ENCODE peak calls at places on chromosomes 11 and 22, in seven cellular contexts. One of them, this sample, is unnamed.

GRCh38 chr11:16881766-16882165 is 132.4 kb downstream of the PLEKHA7 start:
- DNase-seq in right atrium auricular region: no peak
- DNase-seq in body of pancreas: no peak
- DNase-seq in NCI-H774: no peak
- DNase-seq in mesenchymal stem cell: no peak
- DNase-seq in AG09309: no peak
- DNase-seq in GM04504: no peak
- DNase-seq in this sample: no peak

GRCh38 chr22:46906326-46907045 is 144.0 kb downstream of the TBC1D22A start:
- DNase-seq in right atrium auricular region: no peak
- DNase-seq in body of pancreas: no peak
- DNase-seq in NCI-H774: no peak
- DNase-seq in mesenchymal stem cell: no peak
- DNase-seq in AG09309: no peak
- DNase-seq in GM04504: no peak
- DNase-seq in this sample: no peak

GRCh38 chr11:78476066-78476465 is 58.4 kb upstream of the GAB2 start:
- DNase-seq in right atrium auricular region: no peak
- DNase-seq in body of pancreas: no peak
- DNase-seq in NCI-H774: no peak
- DNase-seq in mesenchymal stem cell: no peak
- DNase-seq in AG09309: no peak
- DNase-seq in GM04504: no peak
- DNase-seq in this sample: no peak

GRCh38 chr11:115180272-115180671 is 323.9 kb downstream of the CADM1 start:
- DNase-seq in right atrium auricular region: no peak
- DNase-seq in body of pancreas: no peak
- DNase-seq in NCI-H774: no peak
- DNase-seq in mesenchymal stem cell: no peak
- DNase-seq in AG09309: no peak
- DNase-seq in GM04504: no peak
- DNase-seq in this sample: no peak

GRCh38 chr11:75275581-75275980 is 35.0 kb downstream of the TPBGL start:
- DNase-seq in right atrium auricular region: no peak
- DNase-seq in body of pancreas: no peak
- DNase-seq in NCI-H774: no peak
- DNase-seq in mesenchymal stem cell: peak; percentile 38
- DNase-seq in AG09309: no peak
- DNase-seq in GM04504: no peak
- DNase-seq in this sample: peak; percentile 87

GRCh38 chr11:132202621-132203020 is 832.2 kb downstream of the NTM start:
- DNase-seq in right atrium auricular region: no peak
- DNase-seq in body of pancreas: no peak
- DNase-seq in NCI-H774: no peak
- DNase-seq in mesenchymal stem cell: no peak
- DNase-seq in AG09309: peak; percentile 37
- DNase-seq in GM04504: peak; percentile 17
- DNase-seq in this sample: no peak

GRCh38 chr11:64855596-64856304 is 11.3 kb upstream of the CDC42BPG start:
- DNase-seq in right atrium auricular region: no peak
- DNase-seq in body of pancreas: no peak
- DNase-seq in NCI-H774: no peak
- DNase-seq in mesenchymal stem cell: peak; percentile 83
- DNase-seq in AG09309: no peak
- DNase-seq in GM04504: no peak
- DNase-seq in this sample: no peak

GRCh38 chr22:46061431-46062231 is 84.7 kb upstream of the WNT7B start:
- DNase-seq in right atrium auricular region: no peak
- DNase-seq in body of pancreas: peak; percentile 16
- DNase-seq in NCI-H774: no peak
- DNase-seq in mesenchymal stem cell: no peak
- DNase-seq in AG09309: no peak
- DNase-seq in GM04504: peak; percentile 8
- DNase-seq in this sample: peak; percentile 77

GRCh38 chr22:19689408-19689807 is 24.9 kb upstream of the SEPTIN5 start:
- DNase-seq in right atrium auricular region: no peak
- DNase-seq in body of pancreas: no peak
- DNase-seq in NCI-H774: no peak
- DNase-seq in mesenchymal stem cell: no peak
- DNase-seq in AG09309: no peak
- DNase-seq in GM04504: no peak
- DNase-seq in this sample: peak; percentile 64

GRCh38 chr11:127825185-127825584 is 762.2 kb downstream of the ETS1 start:
- DNase-seq in right atrium auricular region: no peak
- DNase-seq in body of pancreas: no peak
- DNase-seq in NCI-H774: no peak
- DNase-seq in mesenchymal stem cell: no peak
- DNase-seq in AG09309: no peak
- DNase-seq in GM04504: no peak
- DNase-seq in this sample: no peak

GRCh38 chr11:43947003-43947500 is 4.6 kb downstream of the C11orf96 start:
- DNase-seq in right atrium auricular region: peak; percentile 78
- DNase-seq in body of pancreas: no peak
- DNase-seq in NCI-H774: no peak
- DNase-seq in mesenchymal stem cell: peak; percentile 88
- DNase-seq in AG09309: no peak
- DNase-seq in GM04504: no peak
- DNase-seq in this sample: peak; percentile 83

GRCh38 chr11:45113807-45114206 is 32.6 kb upstream of the PRDM11 start:
- DNase-seq in right atrium auricular region: no peak
- DNase-seq in body of pancreas: no peak
- DNase-seq in NCI-H774: no peak
- DNase-seq in mesenchymal stem cell: no peak
- DNase-seq in AG09309: no peak
- DNase-seq in GM04504: no peak
- DNase-seq in this sample: no peak

GRCh38 chr22:24978308-24978707 is 25.8 kb downstream of the KIAA1671 start:
- DNase-seq in right atrium auricular region: no peak
- DNase-seq in body of pancreas: no peak
- DNase-seq in NCI-H774: no peak
- DNase-seq in mesenchymal stem cell: no peak
- DNase-seq in AG09309: no peak
- DNase-seq in GM04504: no peak
- DNase-seq in this sample: no peak

GRCh38 chr11:69804769-69805508 is 14.3 kb downstream of the FGF3 start:
- DNase-seq in right atrium auricular region: no peak
- DNase-seq in body of pancreas: no peak
- DNase-seq in NCI-H774: no peak
- DNase-seq in mesenchymal stem cell: no peak
- DNase-seq in AG09309: no peak
- DNase-seq in GM04504: no peak
- DNase-seq in this sample: no peak

GRCh38 chr11:108734956-108735559 is 70.2 kb downstream of the DDX10 start:
- DNase-seq in right atrium auricular region: no peak
- DNase-seq in body of pancreas: no peak
- DNase-seq in NCI-H774: no peak
- DNase-seq in mesenchymal stem cell: peak; percentile 26
- DNase-seq in AG09309: no peak
- DNase-seq in GM04504: no peak
- DNase-seq in this sample: no peak

GRCh38 chr22:20636075-20636812 is 128.8 kb downstream of the MED15 start:
- DNase-seq in right atrium auricular region: no peak
- DNase-seq in body of pancreas: no peak
- DNase-seq in NCI-H774: no peak
- DNase-seq in mesenchymal stem cell: no peak
- DNase-seq in AG09309: no peak
- DNase-seq in GM04504: no peak
- DNase-seq in this sample: peak; percentile 44

GRCh38 chr22:45424241-45424731 is 10.8 kb downstream of the RIBC2 start:
- DNase-seq in right atrium auricular region: peak; percentile 64
- DNase-seq in body of pancreas: no peak
- DNase-seq in NCI-H774: no peak
- DNase-seq in mesenchymal stem cell: no peak
- DNase-seq in AG09309: no peak
- DNase-seq in GM04504: no peak
- DNase-seq in this sample: peak; percentile 81

GRCh38 chr11:73157141-73158010 is 15.3 kb upstream of the FCHSD2 start:
- DNase-seq in right atrium auricular region: no peak
- DNase-seq in body of pancreas: no peak
- DNase-seq in NCI-H774: no peak
- DNase-seq in mesenchymal stem cell: peak; percentile 46
- DNase-seq in AG09309: peak; percentile 50
- DNase-seq in GM04504: peak; percentile 32
- DNase-seq in this sample: peak; percentile 82

GRCh38 chr11:129817282-129818051 is 1.8 kb downstream of the TMEM45B start:
- DNase-seq in right atrium auricular region: no peak
- DNase-seq in body of pancreas: no peak
- DNase-seq in NCI-H774: no peak
- DNase-seq in mesenchymal stem cell: no peak
- DNase-seq in AG09309: no peak
- DNase-seq in GM04504: no peak
- DNase-seq in this sample: no peak

GRCh38 chr11:19868281-19868821 is 155.7 kb downstream of the NAV2 start:
- DNase-seq in right atrium auricular region: peak; percentile 72
- DNase-seq in body of pancreas: no peak
- DNase-seq in NCI-H774: peak; percentile 11
- DNase-seq in mesenchymal stem cell: no peak
- DNase-seq in AG09309: peak; percentile 81
- DNase-seq in GM04504: peak; percentile 82
- DNase-seq in this sample: no peak

GRCh38 chr22:49305215-49305965 is 522.3 kb downstream of the BRD1 start:
- DNase-seq in right atrium auricular region: peak; percentile 60
- DNase-seq in body of pancreas: peak; percentile 61
- DNase-seq in NCI-H774: peak; percentile 12
- DNase-seq in mesenchymal stem cell: no peak
- DNase-seq in AG09309: no peak
- DNase-seq in GM04504: no peak
- DNase-seq in this sample: peak; percentile 84

GRCh38 chr11:20161230-20161918 is 1.1 kb upstream of the DBX1 start:
- DNase-seq in right atrium auricular region: no peak
- DNase-seq in body of pancreas: no peak
- DNase-seq in NCI-H774: no peak
- DNase-seq in mesenchymal stem cell: peak; percentile 6
- DNase-seq in AG09309: no peak
- DNase-seq in GM04504: no peak
- DNase-seq in this sample: no peak

GRCh38 chr11:120820040-120820439 is 203.9 kb upstream of the TBCEL start:
- DNase-seq in right atrium auricular region: no peak
- DNase-seq in body of pancreas: no peak
- DNase-seq in NCI-H774: no peak
- DNase-seq in mesenchymal stem cell: no peak
- DNase-seq in AG09309: no peak
- DNase-seq in GM04504: no peak
- DNase-seq in this sample: no peak

GRCh38 chr11:122755941-122756340 is 82.4 kb upstream of the CRTAM start:
- DNase-seq in right atrium auricular region: no peak
- DNase-seq in body of pancreas: no peak
- DNase-seq in NCI-H774: no peak
- DNase-seq in mesenchymal stem cell: no peak
- DNase-seq in AG09309: no peak
- DNase-seq in GM04504: no peak
- DNase-seq in this sample: no peak

GRCh38 chr22:49712195-49712791 is 115.4 kb downstream of the BRD1 start:
- DNase-seq in right atrium auricular region: no peak
- DNase-seq in body of pancreas: no peak
- DNase-seq in NCI-H774: no peak
- DNase-seq in mesenchymal stem cell: no peak
- DNase-seq in AG09309: no peak
- DNase-seq in GM04504: no peak
- DNase-seq in this sample: peak; percentile 70

GRCh38 chr11:33655842-33656600 is 44.6 kb downstream of the C11orf91 start:
- DNase-seq in right atrium auricular region: peak; percentile 46
- DNase-seq in body of pancreas: no peak
- DNase-seq in NCI-H774: no peak
- DNase-seq in mesenchymal stem cell: no peak
- DNase-seq in AG09309: no peak
- DNase-seq in GM04504: no peak
- DNase-seq in this sample: no peak

GRCh38 chr11:27213232-27213660 is 149.8 kb downstream of the CCDC34 start:
- DNase-seq in right atrium auricular region: no peak
- DNase-seq in body of pancreas: no peak
- DNase-seq in NCI-H774: no peak
- DNase-seq in mesenchymal stem cell: peak; percentile 61
- DNase-seq in AG09309: peak; percentile 85
- DNase-seq in GM04504: peak; percentile 96
- DNase-seq in this sample: no peak

GRCh38 chr11:126514061-126514713 is 158.7 kb downstream of the ST3GAL4 start:
- DNase-seq in right atrium auricular region: no peak
- DNase-seq in body of pancreas: no peak
- DNase-seq in NCI-H774: no peak
- DNase-seq in mesenchymal stem cell: no peak
- DNase-seq in AG09309: no peak
- DNase-seq in GM04504: no peak
- DNase-seq in this sample: peak; percentile 37

GRCh38 chr11:67082071-67082791 is 25.6 kb downstream of the RHOD start:
- DNase-seq in right atrium auricular region: no peak
- DNase-seq in body of pancreas: no peak
- DNase-seq in NCI-H774: no peak
- DNase-seq in mesenchymal stem cell: no peak
- DNase-seq in AG09309: no peak
- DNase-seq in GM04504: no peak
- DNase-seq in this sample: no peak